ENCODE peak calls at places on chromosomes 5 and 9, in nine cellular contexts. One of them, this sample, is unnamed.
A peak's percentile ranks its signal among the peaks of the same experiment; 100 is the strongest.

GRCh38 chr5:178116406-178116885 is 3.1 kb downstream of the N4BP3 start:
- DNase-seq in AG04450: no peak
- DNase-seq in stomach: no peak
- DNase-seq in GM12892: no peak
- DNase-seq in activated naive CD4-positive, alpha-beta T cell treated with anti-CD3 and anti-CD28 coated beads, Interleukin-2, amount 50 U/mL, for 16 hours: peak; percentile 45
- DNase-seq in GM03348: no peak
- DNase-seq in naive B cell: peak; percentile 91
- DNase-seq in EH: no peak
- DNase-seq in Calu3: no peak
- DNase-seq in this sample: no peak

GRCh38 chr9:35258665-35259474 is 97.1 kb downstream of the UNC13B start:
- DNase-seq in AG04450: peak; percentile 34
- DNase-seq in stomach: peak; percentile 75
- DNase-seq in GM12892: no peak
- DNase-seq in activated naive CD4-positive, alpha-beta T cell treated with anti-CD3 and anti-CD28 coated beads, Interleukin-2, amount 50 U/mL, for 16 hours: peak; percentile 47
- DNase-seq in GM03348: peak; percentile 54
- DNase-seq in naive B cell: peak; percentile 22
- DNase-seq in EH: peak; percentile 79
- DNase-seq in Calu3: peak; percentile 60
- DNase-seq in this sample: peak; percentile 61

GRCh38 chr9:81776390-81776789 is 87.0 kb upstream of the TLE1 start:
- DNase-seq in AG04450: no peak
- DNase-seq in stomach: no peak
- DNase-seq in GM12892: no peak
- DNase-seq in activated naive CD4-positive, alpha-beta T cell treated with anti-CD3 and anti-CD28 coated beads, Interleukin-2, amount 50 U/mL, for 16 hours: no peak
- DNase-seq in GM03348: no peak
- DNase-seq in naive B cell: no peak
- DNase-seq in EH: no peak
- DNase-seq in Calu3: no peak
- DNase-seq in this sample: no peak

GRCh38 chr5:157575096-157575872 is at the start of gene ADAM19:
- DNase-seq in AG04450: no peak
- DNase-seq in stomach: no peak
- DNase-seq in GM12892: peak; percentile 68
- DNase-seq in activated naive CD4-positive, alpha-beta T cell treated with anti-CD3 and anti-CD28 coated beads, Interleukin-2, amount 50 U/mL, for 16 hours: peak; percentile 36
- DNase-seq in GM03348: peak; percentile 92
- DNase-seq in naive B cell: peak; percentile 56
- DNase-seq in EH: peak; percentile 79
- DNase-seq in Calu3: peak; percentile 56
- DNase-seq in this sample: peak; percentile 80

GRCh38 chr9:97773723-97774122 is 76.6 kb upstream of the XPA start:
- DNase-seq in AG04450: no peak
- DNase-seq in stomach: peak; percentile 47
- DNase-seq in GM12892: no peak
- DNase-seq in activated naive CD4-positive, alpha-beta T cell treated with anti-CD3 and anti-CD28 coated beads, Interleukin-2, amount 50 U/mL, for 16 hours: no peak
- DNase-seq in GM03348: peak; percentile 43
- DNase-seq in naive B cell: no peak
- DNase-seq in EH: peak; percentile 53
- DNase-seq in Calu3: peak; percentile 38
- DNase-seq in this sample: no peak

GRCh38 chr9:93579711-93580516 is 3.5 kb downstream of the PHF2 start:
- DNase-seq in AG04450: no peak
- DNase-seq in stomach: peak; percentile 24
- DNase-seq in GM12892: no peak
- DNase-seq in activated naive CD4-positive, alpha-beta T cell treated with anti-CD3 and anti-CD28 coated beads, Interleukin-2, amount 50 U/mL, for 16 hours: no peak
- DNase-seq in GM03348: no peak
- DNase-seq in naive B cell: no peak
- DNase-seq in EH: no peak
- DNase-seq in Calu3: no peak
- DNase-seq in this sample: no peak

GRCh38 chr5:17398439-17398838 is 99.6 kb upstream of the TAF11L2 start:
- DNase-seq in AG04450: peak; percentile 85
- DNase-seq in stomach: no peak
- DNase-seq in GM12892: no peak
- DNase-seq in activated naive CD4-positive, alpha-beta T cell treated with anti-CD3 and anti-CD28 coated beads, Interleukin-2, amount 50 U/mL, for 16 hours: no peak
- DNase-seq in GM03348: peak; percentile 71
- DNase-seq in naive B cell: no peak
- DNase-seq in EH: peak; percentile 81
- DNase-seq in Calu3: no peak
- DNase-seq in this sample: no peak

GRCh38 chr5:172045315-172045632 is 38.8 kb upstream of the FBXW11 start:
- DNase-seq in AG04450: no peak
- DNase-seq in stomach: no peak
- DNase-seq in GM12892: no peak
- DNase-seq in activated naive CD4-positive, alpha-beta T cell treated with anti-CD3 and anti-CD28 coated beads, Interleukin-2, amount 50 U/mL, for 16 hours: no peak
- DNase-seq in GM03348: no peak
- DNase-seq in naive B cell: no peak
- DNase-seq in EH: no peak
- DNase-seq in Calu3: no peak
- DNase-seq in this sample: no peak

GRCh38 chr5:102663771-102664530 is 91.2 kb upstream of the PAM start:
- DNase-seq in AG04450: no peak
- DNase-seq in stomach: no peak
- DNase-seq in GM12892: no peak
- DNase-seq in activated naive CD4-positive, alpha-beta T cell treated with anti-CD3 and anti-CD28 coated beads, Interleukin-2, amount 50 U/mL, for 16 hours: no peak
- DNase-seq in GM03348: peak; percentile 18
- DNase-seq in naive B cell: no peak
- DNase-seq in EH: peak; percentile 66
- DNase-seq in Calu3: no peak
- DNase-seq in this sample: no peak

GRCh38 chr9:1698991-1699390 is 316.2 kb upstream of the SMARCA2 start:
- DNase-seq in AG04450: no peak
- DNase-seq in stomach: no peak
- DNase-seq in GM12892: no peak
- DNase-seq in activated naive CD4-positive, alpha-beta T cell treated with anti-CD3 and anti-CD28 coated beads, Interleukin-2, amount 50 U/mL, for 16 hours: no peak
- DNase-seq in GM03348: no peak
- DNase-seq in naive B cell: no peak
- DNase-seq in EH: no peak
- DNase-seq in Calu3: no peak
- DNase-seq in this sample: no peak

GRCh38 chr9:36677611-36678010 is 104.9 kb downstream of the MELK start:
- DNase-seq in AG04450: no peak
- DNase-seq in stomach: no peak
- DNase-seq in GM12892: no peak
- DNase-seq in activated naive CD4-positive, alpha-beta T cell treated with anti-CD3 and anti-CD28 coated beads, Interleukin-2, amount 50 U/mL, for 16 hours: no peak
- DNase-seq in GM03348: no peak
- DNase-seq in naive B cell: no peak
- DNase-seq in EH: no peak
- DNase-seq in Calu3: no peak
- DNase-seq in this sample: no peak

GRCh38 chr9:34500623-34501267 is 22.0 kb downstream of the ENHO start:
- DNase-seq in AG04450: no peak
- DNase-seq in stomach: peak; percentile 69
- DNase-seq in GM12892: peak; percentile 64
- DNase-seq in activated naive CD4-positive, alpha-beta T cell treated with anti-CD3 and anti-CD28 coated beads, Interleukin-2, amount 50 U/mL, for 16 hours: peak; percentile 79
- DNase-seq in GM03348: peak; percentile 76
- DNase-seq in naive B cell: peak; percentile 61
- DNase-seq in EH: peak; percentile 54
- DNase-seq in Calu3: peak; percentile 60
- DNase-seq in this sample: peak; percentile 82

GRCh38 chr9:109313351-109313750 is 7.5 kb downstream of the EPB41L4B start:
- DNase-seq in AG04450: no peak
- DNase-seq in stomach: no peak
- DNase-seq in GM12892: no peak
- DNase-seq in activated naive CD4-positive, alpha-beta T cell treated with anti-CD3 and anti-CD28 coated beads, Interleukin-2, amount 50 U/mL, for 16 hours: no peak
- DNase-seq in GM03348: no peak
- DNase-seq in naive B cell: no peak
- DNase-seq in EH: no peak
- DNase-seq in Calu3: no peak
- DNase-seq in this sample: no peak

GRCh38 chr9:35771524-35771923 is 17.4 kb upstream of the MSMP start:
- DNase-seq in AG04450: no peak
- DNase-seq in stomach: peak; percentile 77
- DNase-seq in GM12892: no peak
- DNase-seq in activated naive CD4-positive, alpha-beta T cell treated with anti-CD3 and anti-CD28 coated beads, Interleukin-2, amount 50 U/mL, for 16 hours: no peak
- DNase-seq in GM03348: no peak
- DNase-seq in naive B cell: no peak
- DNase-seq in EH: no peak
- DNase-seq in Calu3: peak; percentile 34
- DNase-seq in this sample: no peak

GRCh38 chr5:147901555-147901954 is 4.8 kb downstream of the C5orf46 start:
- DNase-seq in AG04450: no peak
- DNase-seq in stomach: no peak
- DNase-seq in GM12892: no peak
- DNase-seq in activated naive CD4-positive, alpha-beta T cell treated with anti-CD3 and anti-CD28 coated beads, Interleukin-2, amount 50 U/mL, for 16 hours: no peak
- DNase-seq in GM03348: peak; percentile 4
- DNase-seq in naive B cell: no peak
- DNase-seq in EH: peak; percentile 83
- DNase-seq in Calu3: no peak
- DNase-seq in this sample: no peak

GRCh38 chr9:96655198-96655851 is at the start of gene PRXL2C:
- DNase-seq in AG04450: no peak
- DNase-seq in stomach: peak; percentile 85
- DNase-seq in GM12892: peak; percentile 34
- DNase-seq in activated naive CD4-positive, alpha-beta T cell treated with anti-CD3 and anti-CD28 coated beads, Interleukin-2, amount 50 U/mL, for 16 hours: peak; percentile 81
- DNase-seq in GM03348: peak; percentile 89
- DNase-seq in naive B cell: peak; percentile 73
- DNase-seq in EH: peak; percentile 80
- DNase-seq in Calu3: peak; percentile 66
- DNase-seq in this sample: peak; percentile 80

GRCh38 chr5:134252671-134253070 is 26.8 kb upstream of the PPP2CA start:
- DNase-seq in AG04450: no peak
- DNase-seq in stomach: no peak
- DNase-seq in GM12892: no peak
- DNase-seq in activated naive CD4-positive, alpha-beta T cell treated with anti-CD3 and anti-CD28 coated beads, Interleukin-2, amount 50 U/mL, for 16 hours: no peak
- DNase-seq in GM03348: peak; percentile 73
- DNase-seq in naive B cell: no peak
- DNase-seq in EH: peak; percentile 92
- DNase-seq in Calu3: peak; percentile 68
- DNase-seq in this sample: no peak

GRCh38 chr5:58114324-58114723 is 345.6 kb downstream of the PLK2 start:
- DNase-seq in AG04450: peak; percentile 21
- DNase-seq in stomach: no peak
- DNase-seq in GM12892: no peak
- DNase-seq in activated naive CD4-positive, alpha-beta T cell treated with anti-CD3 and anti-CD28 coated beads, Interleukin-2, amount 50 U/mL, for 16 hours: no peak
- DNase-seq in GM03348: peak; percentile 34
- DNase-seq in naive B cell: no peak
- DNase-seq in EH: peak; percentile 83
- DNase-seq in Calu3: no peak
- DNase-seq in this sample: no peak

GRCh38 chr5:80754900-80755299 is 100.1 kb upstream of the DHFR start:
- DNase-seq in AG04450: no peak
- DNase-seq in stomach: no peak
- DNase-seq in GM12892: no peak
- DNase-seq in activated naive CD4-positive, alpha-beta T cell treated with anti-CD3 and anti-CD28 coated beads, Interleukin-2, amount 50 U/mL, for 16 hours: peak; percentile 12
- DNase-seq in GM03348: no peak
- DNase-seq in naive B cell: peak; percentile 7
- DNase-seq in EH: peak; percentile 23
- DNase-seq in Calu3: no peak
- DNase-seq in this sample: peak; percentile 7

GRCh38 chr9:89419978-89420394 is 77.9 kb downstream of the SEMA4D start:
- DNase-seq in AG04450: no peak
- DNase-seq in stomach: no peak
- DNase-seq in GM12892: no peak
- DNase-seq in activated naive CD4-positive, alpha-beta T cell treated with anti-CD3 and anti-CD28 coated beads, Interleukin-2, amount 50 U/mL, for 16 hours: peak; percentile 61
- DNase-seq in GM03348: no peak
- DNase-seq in naive B cell: no peak
- DNase-seq in EH: no peak
- DNase-seq in Calu3: no peak
- DNase-seq in this sample: no peak

GRCh38 chr9:132023409-132024180 is 56.1 kb downstream of the MED27 start:
- DNase-seq in AG04450: no peak
- DNase-seq in stomach: no peak
- DNase-seq in GM12892: no peak
- DNase-seq in activated naive CD4-positive, alpha-beta T cell treated with anti-CD3 and anti-CD28 coated beads, Interleukin-2, amount 50 U/mL, for 16 hours: no peak
- DNase-seq in GM03348: no peak
- DNase-seq in naive B cell: no peak
- DNase-seq in EH: no peak
- DNase-seq in Calu3: no peak
- DNase-seq in this sample: no peak

GRCh38 chr9:108517591-108518365 is 338.0 kb downstream of the ACTL7B start:
- DNase-seq in AG04450: no peak
- DNase-seq in stomach: no peak
- DNase-seq in GM12892: no peak
- DNase-seq in activated naive CD4-positive, alpha-beta T cell treated with anti-CD3 and anti-CD28 coated beads, Interleukin-2, amount 50 U/mL, for 16 hours: no peak
- DNase-seq in GM03348: no peak
- DNase-seq in naive B cell: no peak
- DNase-seq in EH: no peak
- DNase-seq in Calu3: no peak
- DNase-seq in this sample: no peak

GRCh38 chr5:164345173-164345572 is 839.8 kb downstream of the MAT2B start:
- DNase-seq in AG04450: no peak
- DNase-seq in stomach: no peak
- DNase-seq in GM12892: no peak
- DNase-seq in activated naive CD4-positive, alpha-beta T cell treated with anti-CD3 and anti-CD28 coated beads, Interleukin-2, amount 50 U/mL, for 16 hours: no peak
- DNase-seq in GM03348: no peak
- DNase-seq in naive B cell: no peak
- DNase-seq in EH: no peak
- DNase-seq in Calu3: peak; percentile 13
- DNase-seq in this sample: peak; percentile 11

GRCh38 chr5:94422819-94423218 is 195.6 kb downstream of the KIAA0825 start:
- DNase-seq in AG04450: no peak
- DNase-seq in stomach: no peak
- DNase-seq in GM12892: no peak
- DNase-seq in activated naive CD4-positive, alpha-beta T cell treated with anti-CD3 and anti-CD28 coated beads, Interleukin-2, amount 50 U/mL, for 16 hours: no peak
- DNase-seq in GM03348: peak; percentile 3
- DNase-seq in naive B cell: no peak
- DNase-seq in EH: no peak
- DNase-seq in Calu3: peak; percentile 20
- DNase-seq in this sample: no peak